ENCODE peak calls at places on chromosomes 13 and 19, in seven cellular contexts. J is IMR-90; A is AG09309; E is activated T-cell treated with anti-CD3 and anti-CD28 coated beads for 4 hours; T is CD8-positive, alpha-beta memory T cell; P is lower lobe of right lung; N is thoracic aorta. H is an unnamed sample.

GRCh38 chr13:39684531-39685137 is 29.2 kb downstream of the COG6 start:
- DNase-seq in J (peak; percentile 65), A (no peak), E (no peak), T (no peak), P (no peak), N (no peak), H (no peak)

GRCh38 chr13:72390909-72391308 is 336.5 kb downstream of the MZT1 start:
- DNase-seq in J (no peak), A (no peak), E (no peak), T (no peak), P (no peak), N (no peak), H (no peak)

GRCh38 chr13:91154553-91154952 is 192.9 kb upstream of the MIR17HG start:
- DNase-seq in J (no peak), A (no peak), E (no peak), T (no peak), P (no peak), N (no peak), H (peak; percentile 50)

GRCh38 chr13:37127706-37128241 is 22.3 kb upstream of the CSNK1A1L start:
- DNase-seq in J (peak; percentile 94), A (no peak), E (no peak), T (no peak), P (no peak), N (no peak), H (no peak)

GRCh38 chr13:71046360-71047079 is 820.5 kb downstream of the DACH1 start:
- DNase-seq in J (no peak), A (no peak), E (no peak), T (no peak), P (no peak), N (no peak), H (no peak)

GRCh38 chr13:99140831-99141230 is 59.8 kb upstream of the UBAC2 start:
- DNase-seq in J (no peak), A (no peak), E (no peak), T (no peak), P (no peak), N (no peak), H (no peak)

GRCh38 chr13:113612626-113613025 is 28.1 kb downstream of the TFDP1 start:
- DNase-seq in J (no peak), A (no peak), E (no peak), T (no peak), P (no peak), N (no peak), H (no peak)

GRCh38 chr13:88153353-88153752 is 482.2 kb downstream of the SLITRK5 start:
- DNase-seq in J (no peak), A (no peak), E (no peak), T (no peak), P (no peak), N (no peak), H (no peak)

GRCh38 chr13:20191902-20192469 is 752 bp downstream of the GJB2 start:
- DNase-seq in J (no peak), A (no peak), E (no peak), T (no peak), P (no peak), N (no peak), H (peak; percentile 52)

GRCh38 chr19:5113101-5113557 is 144.2 kb downstream of the KDM4B start:
- DNase-seq in J (peak; percentile 64), A (peak; percentile 17), E (no peak), T (no peak), P (no peak), N (no peak), H (no peak)

GRCh38 chr13:65268009-65268408 is 1962.1 kb downstream of the PCDH9 start:
- DNase-seq in J (no peak), A (no peak), E (no peak), T (no peak), P (no peak), N (no peak), H (no peak)

GRCh38 chr19:14544977-14545715 is 15.8 kb downstream of the TECR start:
- DNase-seq in J (no peak), A (no peak), E (no peak), T (no peak), P (no peak), N (no peak), H (no peak)

GRCh38 chr19:29858000-29858596 is 46.3 kb downstream of the CCNE1 start:
- DNase-seq in J (no peak), A (no peak), E (no peak), T (no peak), P (no peak), N (no peak), H (peak; percentile 82)

GRCh38 chr19:1082165-1082927 is 12.8 kb downstream of the POLR2E start:
- DNase-seq in J (no peak), A (no peak), E (peak; percentile 56), T (peak; percentile 91), P (peak; percentile 93), N (no peak), H (peak; percentile 53)

GRCh38 chr13:112929778-112930055 is 39.3 kb upstream of the MCF2L start:
- DNase-seq in J (no peak), A (no peak), E (no peak), T (no peak), P (no peak), N (no peak), H (no peak)

GRCh38 chr13:105814219-105814901 is 721.1 kb downstream of the EFNB2 start:
- DNase-seq in J (no peak), A (no peak), E (no peak), T (no peak), P (no peak), N (no peak), H (no peak)

GRCh38 chr19:16078759-16079707 is 2.7 kb downstream of the TPM4 start:
- DNase-seq in J (peak; percentile 98), A (peak; percentile 96), E (peak; percentile 49), T (peak; percentile 60), P (peak; percentile 66), N (no peak), H (no peak)

GRCh38 chr19:35856546-35857149 is at the start of gene KIRREL2:
- DNase-seq in J (no peak), A (no peak), E (no peak), T (no peak), P (no peak), N (no peak), H (peak; percentile 25)

GRCh38 chr19:10604460-10604980 is 17.4 kb upstream of the AP1M2 start:
- DNase-seq in J (no peak), A (no peak), E (no peak), T (no peak), P (peak; percentile 65), N (no peak), H (no peak)

GRCh38 chr19:49434907-49435577 is 6.3 kb downstream of the SLC17A7 start:
- DNase-seq in J (no peak), A (no peak), E (no peak), T (no peak), P (no peak), N (no peak), H (no peak)

GRCh38 chr13:25353344-25353743 is 18.4 kb upstream of the ATP8A2 start:
- DNase-seq in J (no peak), A (no peak), E (no peak), T (no peak), P (no peak), N (no peak), H (no peak)

GRCh38 chr13:25819856-25820530 is 231.8 kb downstream of the SHISA2 start:
- DNase-seq in J (no peak), A (no peak), E (no peak), T (no peak), P (no peak), N (no peak), H (no peak)

GRCh38 chr19:54029930-54030490 is 33.7 kb downstream of the VSTM1 start:
- DNase-seq in J (peak; percentile 54), A (peak; percentile 16), E (peak; percentile 47), T (peak; percentile 28), P (peak; percentile 61), N (no peak), H (peak; percentile 73)

GRCh38 chr19:48393559-48394330 is at the start of gene GRIN2D:
- DNase-seq in J (peak; percentile 33), A (no peak), E (no peak), T (no peak), P (no peak), N (no peak), H (peak; percentile 57)

H was measured in Caco-2.